ENCODE peak calls at places on chromosomes 2 and 18, in ten cellular contexts. L, P, V, Z, E, Q, H, A, G and Y are unnamed samples.

GRCh38 chr2:7692657-7693161 is 775.5 kb downstream of the RNF144A start:
- DNase-seq in G (no peak), Z (no peak), Q (no peak), E (no peak), A (no peak), P (no peak), L (peak), V (no peak), H (no peak), Y (no peak)

GRCh38 chr2:224941958-224942357 is 100.3 kb downstream of the DOCK10 start:
- DNase-seq in E (no peak), L (no peak), P (no peak), H (peak), A (no peak), Q (no peak), G (no peak), V (no peak), Z (no peak), Y (no peak)

GRCh38 chr2:96565111-96565510 is 28.6 kb downstream of the ARID5A start:
- DNase-seq in L (no peak), A (no peak), E (no peak), Z (no peak), G (no peak), H (peak), Q (no peak), P (no peak), V (no peak), Y (no peak)

GRCh38 chr2:158127380-158127804 is 25.7 kb downstream of the UPP2 start:
- DNase-seq in E (no peak), P (no peak), H (no peak), A (no peak), Q (no peak), Z (no peak), V (no peak), G (no peak), L (no peak), Y (no peak)

GRCh38 chr2:221204699-221205098 is 367.4 kb downstream of the EPHA4 start:
- DNase-seq in A (no peak), H (no peak), E (no peak), P (no peak), L (no peak), Z (no peak), V (no peak), Q (no peak), G (no peak), Y (no peak)

GRCh38 chr2:3594493-3595281 is at the start of gene COLEC11:
- DNase-seq in E (no peak), P (no peak), A (no peak), L (no peak), V (peak), Q (no peak), G (peak), H (peak), Z (no peak), Y (peak)

GRCh38 chr2:222268311-222268980 is 30.4 kb downstream of the PAX3 start:
- DNase-seq in L (no peak), A (no peak), H (no peak), E (no peak), V (no peak), G (no peak), P (no peak), Z (no peak), Q (no peak), Y (no peak)

GRCh38 chr2:71150082-71150816 is 19.8 kb downstream of the MPHOSPH10 start:
- DNase-seq in Q (no peak), L (no peak), E (no peak), H (no peak), G (no peak), P (no peak), A (no peak), V (no peak), Z (no peak), Y (no peak)

GRCh38 chr2:235126771-235127170 is 175.0 kb downstream of the SH3BP4 start:
- DNase-seq in Z (no peak), A (no peak), V (no peak), Q (no peak), L (no peak), P (no peak), G (no peak), E (no peak), H (peak), Y (no peak)

GRCh38 chr18:61350578-61350977 is 17.3 kb downstream of the CDH20 start:
- DNase-seq in L (no peak), E (no peak), A (no peak), H (no peak), V (no peak), G (no peak), Q (no peak), Z (no peak), P (no peak), Y (no peak)

GRCh38 chr2:135299656-135300244 is 231.3 kb downstream of the ZRANB3 start:
- DNase-seq in G (no peak), Z (no peak), H (no peak), P (no peak), L (peak), V (no peak), Q (no peak), E (no peak), A (no peak), Y (no peak)

GRCh38 chr2:119809329-119810038 is 49.8 kb downstream of the PTPN4 start:
- DNase-seq in Z (no peak), P (no peak), L (peak), G (peak), E (no peak), A (peak), Q (no peak), H (no peak), V (no peak), Y (no peak)

GRCh38 chr2:225013432-225014048 is 28.7 kb downstream of the DOCK10 start:
- DNase-seq in Z (no peak), E (no peak), V (no peak), L (no peak), G (no peak), Q (no peak), H (no peak), A (no peak), P (no peak), Y (no peak)

GRCh38 chr2:45315881-45316280 is 295.2 kb downstream of the SRBD1 start:
- DNase-seq in G (no peak), H (no peak), V (no peak), Q (no peak), Z (no peak), A (no peak), L (peak), P (no peak), E (no peak), Y (no peak)

GRCh38 chr18:70423120-70423519 is 134.3 kb downstream of the SOCS6 start:
- DNase-seq in L (no peak), H (no peak), P (no peak), Q (no peak), G (no peak), V (no peak), E (no peak), A (no peak), Z (no peak), Y (no peak)

GRCh38 chr2:105843797-105844374 is 99.2 kb downstream of the NCK2 start:
- DNase-seq in P (no peak), E (no peak), Z (no peak), H (peak), Q (no peak), V (no peak), A (no peak), G (no peak), L (no peak), Y (no peak)

GRCh38 chr2:149431337-149431736 is 101.0 kb downstream of the LYPD6 start:
- DNase-seq in E (no peak), H (no peak), A (no peak), Z (no peak), P (no peak), L (no peak), Q (no peak), V (no peak), G (no peak), Y (no peak)

GRCh38 chr18:7221424-7222155 is 9.3 kb upstream of the LRRC30 start:
- DNase-seq in Z (no peak), E (peak), G (peak), P (no peak), H (peak), Q (no peak), L (peak), V (no peak), A (peak), Y (peak)

GRCh38 chr18:79912409-79912991 is 39.0 kb downstream of the SLC66A2 start:
- DNase-seq in P (no peak), Z (no peak), V (peak), Q (peak), A (no peak), H (no peak), L (no peak), G (no peak), E (no peak), Y (no peak)

GRCh38 chr2:161033059-161033660 is 127.1 kb upstream of the TANK start:
- DNase-seq in H (no peak), E (no peak), V (no peak), Q (no peak), P (no peak), L (no peak), G (no peak), Z (no peak), A (no peak), Y (no peak)

GRCh38 chr2:177393381-177393780 is 808 bp downstream of the AGPS start:
- DNase-seq in P (no peak), L (no peak), H (no peak), Q (no peak), A (no peak), V (no peak), G (no peak), E (no peak), Z (no peak), Y (peak)

GRCh38 chr2:120637847-120638246 is 97.8 kb upstream of the GLI2 start:
- DNase-seq in P (no peak), G (no peak), H (no peak), Z (no peak), V (no peak), E (no peak), L (no peak), A (no peak), Q (no peak), Y (no peak)

GRCh38 chr18:9519431-9519830 is 44.1 kb downstream of the RALBP1 start:
- DNase-seq in V (no peak), E (no peak), P (no peak), A (no peak), L (no peak), Z (no peak), G (peak), Q (no peak), H (no peak), Y (no peak)

GRCh38 chr2:207122914-207123744 is 42.6 kb downstream of the KLF7 start:
- DNase-seq in Q (peak), H (peak), G (no peak), Z (peak), A (no peak), P (peak), V (no peak), E (no peak), L (no peak), Y (no peak)

GRCh38 chr2:190999058-190999457 is 14.9 kb downstream of the STAT1 start:
- DNase-seq in A (no peak), L (no peak), Z (no peak), G (no peak), P (no peak), H (no peak), Q (no peak), V (no peak), E (no peak), Y (no peak)